ENCODE peak calls at places on chromosomes 2 and 18, in ten cellular contexts. B, Z, Y, W, N, H, L, T, Q and M are unnamed samples.

GRCh38 chr2:1283856-1284255 is 129.4 kb upstream of the TPO start:
- DNase-seq in Z (no peak), L (no peak), H (no peak), B (no peak), Y (no peak), T (no peak), N (no peak), Q (no peak), W (no peak), M (no peak)

GRCh38 chr18:55833543-55833942 is 245.6 kb upstream of the TCF4 start:
- DNase-seq in T (peak), Y (peak), H (peak), Q (no peak), B (no peak), L (peak), W (no peak), N (no peak), Z (no peak), M (no peak)

GRCh38 chr2:198994678-198995077 is 463.1 kb downstream of the SATB2 start:
- DNase-seq in T (no peak), B (no peak), Q (no peak), Y (no peak), H (no peak), N (no peak), L (no peak), W (no peak), Z (no peak), M (no peak)

GRCh38 chr2:57156231-57156924 is 890.2 kb upstream of the VRK2 start:
- DNase-seq in N (no peak), Z (no peak), W (no peak), Y (no peak), H (no peak), L (no peak), T (no peak), B (no peak), Q (no peak), M (no peak)

GRCh38 chr18:10417191-10417590 is 37.2 kb upstream of the APCDD1 start:
- DNase-seq in L (no peak), W (no peak), Z (no peak), H (peak), Y (no peak), T (no peak), N (no peak), Q (no peak), B (no peak), M (peak)

GRCh38 chr2:71934595-71935263 is 212.9 kb downstream of the CYP26B1 start:
- DNase-seq in W (no peak), Q (no peak), H (no peak), N (peak), Z (no peak), B (no peak), T (peak), L (peak), Y (no peak), M (no peak)

GRCh38 chr2:192124576-192124975 is 70.2 kb downstream of the TMEFF2 start:
- DNase-seq in Q (no peak), Z (no peak), T (no peak), B (no peak), H (no peak), Y (peak), W (no peak), L (no peak), N (no peak), M (no peak)

GRCh38 chr2:224658776-224659175 is 57.4 kb downstream of the CCDC195 start:
- DNase-seq in N (no peak), Y (peak), B (no peak), Q (no peak), Z (no peak), L (no peak), H (no peak), T (no peak), W (no peak), M (no peak)

GRCh38 chr2:44965684-44966083 is 24.2 kb downstream of the SIX3 start:
- DNase-seq in N (no peak), Q (no peak), H (no peak), L (no peak), Z (no peak), Y (no peak), T (no peak), W (no peak), B (no peak), M (no peak)

GRCh38 chr2:17635007-17635406 is 94.5 kb downstream of the VSNL1 start:
- DNase-seq in N (no peak), Z (no peak), B (no peak), Q (no peak), Y (no peak), W (no peak), L (no peak), T (no peak), H (no peak), M (no peak)

GRCh38 chr2:69177785-69178636 is 165.0 kb downstream of the ANTXR1 start:
- DNase-seq in Q (peak), H (peak), W (peak), Z (peak), N (no peak), Y (peak), T (peak), L (peak), B (peak), M (peak)

GRCh38 chr2:64122358-64122757 is 21.9 kb downstream of the PELI1 start:
- DNase-seq in H (no peak), Y (no peak), T (no peak), N (no peak), Q (no peak), Z (no peak), B (no peak), L (no peak), W (no peak), M (no peak)

GRCh38 chr2:231780123-231780908 is 766 bp downstream of the PDE6D start:
- DNase-seq in L (no peak), Y (no peak), Q (no peak), H (no peak), W (peak), B (peak), N (peak), Z (peak), T (no peak), M (peak)

GRCh38 chr2:144703852-144704324 is 184.0 kb upstream of the ZEB2 start:
- DNase-seq in T (peak), N (no peak), Z (no peak), H (peak), L (peak), B (no peak), W (no peak), Q (no peak), Y (peak), M (peak)

GRCh38 chr18:58484989-58485962 is 143.6 kb downstream of the ALPK2 start:
- DNase-seq in H (no peak), T (no peak), W (no peak), Q (no peak), N (no peak), Y (no peak), Z (peak), B (peak), L (no peak), M (no peak)

GRCh38 chr2:26456701-26457224 is 21.2 kb downstream of the OTOF start:
- DNase-seq in N (no peak), H (peak), B (no peak), W (no peak), Y (no peak), Z (no peak), T (peak), Q (no peak), L (peak), M (peak)

GRCh38 chr18:10070581-10071000 is 156.8 kb downstream of the VAPA start:
- DNase-seq in B (no peak), Y (no peak), Q (no peak), T (no peak), Z (no peak), W (no peak), H (no peak), L (no peak), N (no peak), M (no peak)

GRCh38 chr2:133642831-133643230 is 74.6 kb upstream of the NCKAP5 start:
- DNase-seq in N (no peak), L (no peak), Q (no peak), H (no peak), W (no peak), T (no peak), B (no peak), Y (no peak), Z (no peak), M (no peak)

GRCh38 chr2:20327370-20327769 is 23.3 kb downstream of the PUM2 start:
- DNase-seq in Q (no peak), T (no peak), L (no peak), Y (no peak), H (no peak), B (no peak), Z (no peak), W (no peak), N (no peak), M (no peak)

GRCh38 chr2:201900362-201900761 is 94.0 kb downstream of the CDK15 start:
- DNase-seq in Y (no peak), T (no peak), Q (no peak), N (no peak), W (no peak), B (no peak), H (no peak), Z (no peak), L (no peak), M (peak)

GRCh38 chr18:46756559-46757201 is at the start of gene ST8SIA5:
- DNase-seq in H (no peak), Y (no peak), Q (peak), Z (peak), B (peak), W (peak), N (peak), L (no peak), T (no peak), M (no peak)

GRCh38 chr2:22355816-22356433 is 1029.1 kb upstream of the KLHL29 start:
- DNase-seq in Y (no peak), W (peak), B (peak), L (peak), T (peak), N (peak), Z (peak), Q (peak), H (peak), M (peak)

GRCh38 chr2:32668254-32668653 is 40.4 kb downstream of the TTC27 start:
- DNase-seq in N (no peak), L (no peak), W (no peak), Q (no peak), T (no peak), H (no peak), Y (no peak), Z (no peak), B (no peak), M (no peak)

GRCh38 chr2:208142925-208143799 is 2.8 kb downstream of the CRYGB start:
- DNase-seq in N (no peak), Q (no peak), W (no peak), Y (no peak), H (no peak), B (no peak), Z (no peak), L (no peak), T (no peak), M (no peak)

GRCh38 chr2:208135794-208136369 is 6.3 kb upstream of the CRYGC start:
- DNase-seq in Z (no peak), Q (no peak), L (no peak), N (no peak), W (no peak), H (no peak), B (no peak), T (peak), Y (no peak), M (no peak)

GRCh38 chr2:208136695-208137094 is 7.1 kb upstream of the CRYGC start:
- DNase-seq in B (no peak), Z (no peak), Q (no peak), Y (no peak), H (no peak), N (no peak), L (no peak), W (no peak), T (no peak), M (no peak)

GRCh38 chr2:208142255-208142924 is 3.6 kb downstream of the CRYGB start:
- DNase-seq in Q (no peak), L (no peak), T (no peak), H (no peak), Z (no peak), B (no peak), N (no peak), Y (no peak), W (no peak), M (no peak)

DNA sequence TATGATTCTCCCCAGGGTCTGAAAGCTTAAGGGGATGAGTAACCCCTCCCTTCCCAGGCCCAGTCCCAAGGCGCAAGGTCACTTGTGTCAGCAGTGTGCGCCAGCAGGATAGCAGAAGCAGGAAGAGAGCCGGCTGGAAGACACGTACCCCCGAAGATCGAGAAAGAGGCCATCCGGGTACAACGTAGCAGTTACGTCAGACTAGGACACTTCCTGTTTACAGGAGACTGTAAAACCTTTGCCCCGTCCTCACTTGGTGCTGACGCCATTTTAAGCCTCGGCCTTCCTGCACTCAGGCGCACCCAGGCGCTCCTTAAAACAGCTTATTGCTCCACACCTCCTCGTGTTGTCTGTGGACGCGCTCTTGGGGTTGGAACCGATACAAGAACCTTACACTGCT is 6.5 kb downstream of the CRYGB start:
- DNase-seq in Q (no peak), H (no peak), L (no peak), T (no peak), Z (no peak), W (no peak), B (no peak), Y (no peak), N (no peak), M (no peak)
- TF ChIP-seq CTCF in Q (no peak), H (no peak), L (no peak), T (no peak), Z (no peak), W (no peak), B (no peak), Y (no peak), N (no peak), M (no peak)

GRCh38 chr2:213806125-213806726 is 522.0 kb downstream of the SPAG16 start:
- DNase-seq in H (no peak), Y (no peak), B (peak), N (no peak), Z (no peak), T (no peak), W (no peak), Q (no peak), L (peak), M (no peak)
- TF ChIP-seq CTCF in H (peak), Y (peak), B (peak), N (peak), Z (peak), T (peak), W (peak), Q (peak), L (peak), M (peak)

GRCh38 chr2:74544634-74545033 is 9.1 kb downstream of the LOXL3 start:
- DNase-seq in Z (no peak), H (no peak), N (no peak), Y (no peak), Q (no peak), W (no peak), T (no peak), L (peak), B (no peak), M (no peak)
- TF ChIP-seq CTCF in Z (no peak), H (peak), N (peak), Y (peak), Q (no peak), W (no peak), T (peak), L (peak), B (no peak), M (peak)

GRCh38 chr2:101873543-101873942 is 118.2 kb upstream of the IL1R2 start:
- DNase-seq in H (no peak), Z (no peak), L (peak), Q (no peak), Y (no peak), B (no peak), W (no peak), T (no peak), N (no peak), M (no peak)
- TF ChIP-seq CTCF in H (peak), Z (no peak), L (peak), Q (peak), Y (no peak), B (peak), W (no peak), T (peak), N (peak), M (no peak)